ENCODE peak calls at places on chromosomes 3 and 15, in ten cellular contexts. D, I, V, W, Z, Q, C, G, H and B are unnamed samples.

GRCh38 chr15:38238311-38238710 is 14.3 kb upstream of the SPRED1 start:
- DNase-seq in C (no peak), H (no peak), Z (no peak), D (no peak), I (no peak), G (no peak), W (no peak), V (no peak), Q (no peak), B (no peak)

GRCh38 chr15:70522323-70522966 is 240.9 kb downstream of the UACA start:
- DNase-seq in D (no peak), Z (no peak), C (no peak), W (no peak), G (no peak), Q (no peak), H (no peak), I (no peak), V (peak), B (no peak)

GRCh38 chr3:107561980-107562379 is 39.2 kb downstream of the BBX start:
- DNase-seq in W (no peak), V (no peak), C (no peak), Z (no peak), Q (peak), H (no peak), I (no peak), G (no peak), D (no peak), B (no peak)

GRCh38 chr3:153599685-153600084 is 437.7 kb downstream of the RAP2B start:
- DNase-seq in I (peak), C (peak), Z (no peak), V (peak), G (no peak), Q (peak), H (no peak), W (peak), D (no peak), B (peak)

GRCh38 chr15:74443100-74443909 is 9.5 kb upstream of the SEMA7A start:
- DNase-seq in I (no peak), V (no peak), D (no peak), C (no peak), Q (peak), W (no peak), H (no peak), G (peak), Z (no peak), B (no peak)

GRCh38 chr15:32877620-32878019 is 159.8 kb downstream of the GREM1 start:
- DNase-seq in C (no peak), Z (no peak), W (no peak), V (no peak), G (no peak), I (no peak), D (no peak), H (no peak), Q (no peak), B (no peak)

GRCh38 chr3:7710284-7710683 is 791.3 kb upstream of the LMCD1 start:
- DNase-seq in G (no peak), V (no peak), Q (no peak), H (no peak), D (no peak), Z (no peak), W (no peak), I (no peak), C (no peak), B (no peak)

GRCh38 chr15:34942363-34942762 is 27.2 kb downstream of the AQR start:
- DNase-seq in V (no peak), I (no peak), D (no peak), Z (no peak), W (no peak), G (no peak), C (no peak), Q (peak), H (no peak), B (no peak)

GRCh38 chr3:135432402-135432801 is 533.1 kb upstream of the PPP2R3A start:
- DNase-seq in Z (no peak), W (no peak), V (no peak), I (no peak), H (no peak), Q (no peak), G (no peak), C (no peak), D (no peak), B (no peak)

GRCh38 chr3:87977765-87978164 is 81.0 kb downstream of the CGGBP1 start:
- DNase-seq in V (no peak), Q (no peak), H (no peak), W (no peak), G (no peak), I (no peak), C (no peak), D (no peak), Z (no peak), B (no peak)

GRCh38 chr3:31968391-31968926 is 12.6 kb downstream of the OSBPL10 start:
- DNase-seq in G (no peak), D (no peak), I (peak), Z (no peak), C (no peak), V (no peak), H (no peak), W (no peak), Q (peak), B (no peak)

GRCh38 chr3:184564685-184565385 is 3.2 kb downstream of the EPHB3 start:
- DNase-seq in I (no peak), G (no peak), V (no peak), H (no peak), W (no peak), C (no peak), Z (no peak), Q (no peak), D (no peak), B (no peak)

GRCh38 chr3:184566441-184567414 is 5.1 kb downstream of the EPHB3 start:
- DNase-seq in H (no peak), G (peak), Q (no peak), C (no peak), W (no peak), Z (no peak), I (no peak), D (no peak), V (peak), B (no peak)

GRCh38 chr3:184563941-184564684 is 2.5 kb downstream of the EPHB3 start:
- DNase-seq in H (no peak), V (no peak), W (no peak), Q (no peak), D (no peak), I (no peak), Z (no peak), G (no peak), C (no peak), B (no peak)

GRCh38 chr3:184563569-184563925 is 2.0 kb downstream of the EPHB3 start:
- DNase-seq in C (no peak), Z (no peak), Q (no peak), D (no peak), G (no peak), I (no peak), H (no peak), V (no peak), W (no peak), B (no peak)

DNA sequence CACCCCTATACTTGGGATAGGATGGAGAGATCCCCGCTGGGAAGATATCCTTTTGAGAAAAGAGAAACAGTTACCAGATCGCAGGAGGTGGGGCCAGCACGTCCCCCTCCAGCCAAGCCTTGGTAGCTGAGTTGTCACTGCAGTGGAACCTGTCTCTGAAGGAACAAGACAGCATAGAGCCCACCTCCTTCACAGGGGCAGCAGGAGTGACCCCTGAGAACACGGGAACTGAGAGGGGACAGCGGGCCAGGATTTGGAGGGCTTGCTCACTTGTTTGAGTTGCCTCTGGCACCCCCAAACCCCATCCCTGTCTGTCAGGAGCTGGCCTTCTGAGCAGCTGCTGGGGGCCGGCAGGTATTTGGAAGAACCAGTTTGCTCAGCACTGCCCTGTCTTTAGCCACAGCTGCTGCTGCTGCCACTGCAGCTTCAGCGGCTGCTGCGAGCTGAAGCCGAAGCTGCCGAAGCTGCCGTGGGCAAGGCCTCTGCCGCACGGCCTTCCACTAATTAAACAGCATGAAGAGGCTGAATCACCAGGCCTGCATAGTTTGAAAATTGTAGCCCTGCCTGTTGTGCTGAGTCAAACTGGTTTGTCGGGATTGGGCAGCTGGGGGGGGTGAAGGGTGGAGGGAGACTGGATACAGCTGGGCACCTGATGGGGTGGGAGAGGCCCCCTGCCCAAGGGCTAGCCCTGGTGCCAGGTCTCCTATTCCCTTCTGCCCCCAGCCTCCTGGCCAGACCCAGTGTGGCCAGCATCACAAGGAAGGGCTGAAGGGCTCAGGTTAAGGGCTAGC is 4.0 kb downstream of the EPHB3 start:
- DNase-seq in V (peak), D (no peak), H (no peak), I (no peak), G (peak), C (peak), Q (peak), W (peak), Z (no peak), B (peak)
- TF ChIP-seq POLR2A in V (no peak), D (no peak), H (no peak), I (no peak), G (no peak), C (no peak), Q (peak), W (no peak), Z (no peak), B (no peak)

DNA sequence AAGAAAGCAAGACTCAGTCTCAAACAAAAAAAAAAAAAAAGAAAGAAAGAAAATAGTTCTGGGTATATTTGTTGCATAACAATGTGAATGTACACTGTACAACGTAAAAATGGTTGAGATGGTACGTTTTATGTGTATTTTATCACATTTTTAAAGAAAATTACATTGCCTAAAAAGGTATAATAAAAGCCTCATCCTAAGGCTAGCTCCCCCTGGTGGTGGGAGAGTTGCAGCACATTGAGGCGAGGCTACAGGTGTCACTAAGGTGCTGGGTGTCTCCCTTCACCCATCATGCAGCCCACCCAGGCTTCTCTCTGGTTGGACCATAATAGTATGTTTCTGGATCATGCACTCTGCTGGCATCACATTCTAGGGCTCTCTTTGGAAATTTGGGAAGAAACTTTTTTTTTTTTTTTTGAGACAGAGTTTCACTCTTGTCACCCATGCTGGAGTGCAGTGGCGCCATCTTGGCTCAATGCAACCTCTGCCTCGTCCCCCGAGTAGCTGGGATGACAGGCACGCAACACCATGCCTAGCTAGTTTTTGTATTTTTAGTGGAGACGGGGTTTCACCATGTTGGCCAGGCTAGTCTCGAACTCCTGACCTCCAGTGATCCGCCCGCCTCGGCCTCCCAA is 12.4 kb upstream of the RAB11A start:
- DNase-seq in W (no peak), H (peak), Z (peak), V (peak), G (peak), Q (peak), C (peak), D (no peak), I (peak), B (no peak)
- TF ChIP-seq POLR2A in W (no peak), H (no peak), Z (no peak), V (no peak), G (no peak), Q (no peak), C (no peak), D (no peak), I (no peak), B (no peak)

DNA sequence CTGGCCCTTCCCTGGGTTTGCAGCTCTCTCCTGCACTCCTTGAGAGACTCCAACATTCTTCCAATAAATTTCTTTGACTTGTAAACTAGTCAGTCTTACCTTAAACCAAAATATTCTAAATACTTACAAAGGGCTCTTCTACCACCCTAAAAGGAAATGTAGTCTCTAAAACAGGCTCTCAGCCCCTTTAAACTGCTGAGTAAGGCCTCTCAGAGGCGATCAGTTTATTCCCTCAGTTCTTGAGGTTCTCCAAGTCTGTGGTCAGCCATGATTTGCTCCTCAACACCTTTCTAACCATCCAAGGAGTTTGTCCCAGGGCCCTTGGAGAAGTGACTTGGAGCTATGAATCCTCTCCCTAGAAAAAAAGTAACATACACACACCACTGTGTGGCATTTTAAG is 64.8 kb downstream of the WHAMM start:
- DNase-seq in W (no peak), I (no peak), C (no peak), Z (no peak), G (no peak), V (no peak), D (no peak), H (no peak), Q (no peak), B (no peak)
- TF ChIP-seq POLR2A in W (no peak), I (no peak), C (no peak), Z (no peak), G (no peak), V (no peak), D (no peak), H (no peak), Q (no peak), B (no peak)

GRCh38 chr3:30606301-30607031 is at the start of gene TGFBR2:
- DNase-seq in V (peak), Z (peak), D (peak), Q (peak), G (peak), I (peak), C (peak), W (peak), H (peak), B (peak)
- TF ChIP-seq POLR2A in V (no peak), Z (no peak), D (no peak), Q (peak), G (peak), I (peak), C (no peak), W (peak), H (peak), B (peak)